ENCODE peak calls at places on chromosome 19, in four cellular contexts. U is IMR-90, K is H1, F is H9. C is an unnamed sample.

GRCh38 chr19:835201-835810 is 5.5 kb upstream of the PRTN3 start:
- DNase-seq in K (no peak), U (no peak), F (no peak), C (no peak)

GRCh38 chr19:15274477-15274876 is 42.2 kb upstream of the EPHX3 start:
- DNase-seq in F (no peak), K (no peak), U (no peak), C (no peak)

GRCh38 chr19:43765109-43765876 is 10.5 kb upstream of the SMG9 start:
- DNase-seq in U (peak; percentile 97), K (no peak), F (peak; percentile 60), C (peak; percentile 89)

GRCh38 chr19:41893899-41894298 is 10.9 kb downstream of the ARHGEF1 start:
- DNase-seq in K (no peak), U (peak; percentile 38), F (no peak), C (peak; percentile 75)

GRCh38 chr19:45952691-45953505 is 20.8 kb downstream of the NOVA2 start:
- DNase-seq in K (peak; percentile 96), F (peak; percentile 96), U (peak; percentile 42), C (peak; percentile 94)

GRCh38 chr19:10510301-10510802 is 6.9 kb downstream of the S1PR5 start:
- DNase-seq in F (peak; percentile 74), K (peak; percentile 98), U (no peak), C (peak; percentile 46)

GRCh38 chr19:56751078-56751489 is 79.5 kb upstream of the ZNF835 start:
- DNase-seq in K (no peak), F (no peak), U (no peak), C (peak; percentile 94)

GRCh38 chr19:10431254-10431942 is 11.1 kb downstream of the PDE4A start:
- DNase-seq in F (no peak), U (no peak), K (peak; percentile 65), C (peak; percentile 41)

GRCh38 chr19:47447470-47448359 is 24.0 kb downstream of the SLC8A2 start:
- DNase-seq in U (peak; percentile 22), F (peak; percentile 99), K (peak; percentile 100), C (peak; percentile 92)

GRCh38 chr19:42412661-42413076 is 14.5 kb downstream of the LIPE start:
- DNase-seq in U (no peak), F (no peak), K (no peak), C (no peak)

GRCh38 chr19:48341006-48341405 is 15.7 kb downstream of the EMP3 start:
- DNase-seq in K (no peak), U (peak; percentile 61), F (no peak), C (no peak)

GRCh38 chr19:17348700-17349099 is 11.3 kb downstream of the GTPBP3 start:
- DNase-seq in U (peak; percentile 53), K (peak; percentile 64), F (peak; percentile 86), C (peak; percentile 91)

GRCh38 chr19:19260842-19261241 is 12.3 kb downstream of the TM6SF2 start:
- DNase-seq in K (no peak), U (no peak), F (no peak), C (no peak)

GRCh38 chr19:35533822-35534521 is 716 bp downstream of the GAPDHS start:
- DNase-seq in F (peak; percentile 71), U (peak; percentile 57), K (peak; percentile 82), C (peak; percentile 86)

GRCh38 chr19:4981681-4981958 is 12.7 kb downstream of the KDM4B start:
- DNase-seq in K (no peak), F (no peak), U (no peak), C (no peak)
- H3K18ac ChIP-seq in K (no peak overlapping the region), F (no peak overlapping the region), U (no peak overlapping the region), C (no peak overlapping the region)

GRCh38 chr19:7888145-7888825 is at the start of gene LRRC8E:
- DNase-seq in U (peak; percentile 55), F (peak; percentile 89), K (peak; percentile 92), C (peak; percentile 84)
- H3K9ac ChIP-seq in U (peak within 1 kb of the TSS; percentile 73), F (no peak within 1 kb of the TSS), K (no peak within 1 kb of the TSS), C (peak within 1 kb of the TSS; percentile 71)

GRCh38 chr19:32606289-32606688 is 25.3 kb downstream of the PDCD5 start:
- DNase-seq in U (no peak), K (no peak), F (no peak), C (no peak)
- H3K18ac ChIP-seq in U (no peak overlapping the region), K (no peak overlapping the region), F (no peak overlapping the region), C (no peak overlapping the region)

DNA sequence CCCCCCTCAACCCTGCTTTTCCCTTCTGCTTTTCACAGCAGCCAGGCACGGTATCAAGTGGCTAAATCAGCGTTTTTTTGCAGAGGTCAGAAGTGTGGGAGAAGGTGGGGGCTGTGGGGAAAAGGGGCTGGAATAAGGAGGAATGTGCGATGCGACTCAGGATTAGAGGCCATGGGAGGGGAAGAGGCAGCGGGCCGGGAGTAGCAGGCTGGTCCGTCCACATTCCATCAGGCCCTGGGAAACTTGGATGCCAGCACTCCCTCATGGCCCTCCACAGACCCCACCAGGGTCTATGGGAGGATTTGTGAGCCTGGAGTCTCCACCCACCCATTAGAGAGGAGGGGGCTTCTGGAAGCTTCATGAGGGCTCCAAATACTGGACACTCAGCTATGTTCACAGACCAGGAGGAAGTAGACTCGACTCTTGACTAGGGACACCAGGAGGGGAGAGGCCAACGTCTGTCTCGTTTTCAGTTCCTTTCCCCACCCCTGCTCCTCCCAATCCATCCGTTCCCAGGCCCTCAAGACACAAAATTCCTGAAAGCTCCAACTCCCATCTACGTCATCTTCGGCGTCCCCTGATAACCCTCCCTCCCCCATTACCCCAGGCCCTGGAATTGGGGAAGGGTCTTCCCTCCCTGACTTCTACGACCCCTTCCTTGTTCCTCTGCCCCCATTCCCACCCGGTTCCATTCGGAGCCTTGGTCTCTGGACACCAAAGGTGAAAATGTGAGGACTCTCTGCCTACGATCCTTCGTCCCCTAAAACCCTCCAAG is 3.3 kb upstream of the KCNC3 start:
- DNase-seq in F (peak; percentile 73), U (no peak), K (peak; percentile 66), C (peak; percentile 92)
- H3K9ac ChIP-seq in F (peak overlapping the region; percentile 77), U (no peak overlapping the region), K (peak overlapping the region; percentile 92), C (peak overlapping the region; percentile 77)